ENCODE peak calls at places on chromosome 20, in seven cellular contexts. X is nephron progenitor cell, Z is heart left ventricle, W is upper lobe of left lung, R is fibroblast of mammary gland, A is heart right ventricle, Q is GM12865. J is an unnamed sample.

GRCh38 chr20:32971703-32972161 is 32.5 kb downstream of the SUN5 start:
- DNase-seq in R (no peak), Z (no peak), Q (peak; percentile 47), A (no peak), X (peak; percentile 34), W (no peak), J (no peak)

GRCh38 chr20:2006452-2007381 is 12.9 kb upstream of the PDYN start:
- DNase-seq in X (peak; percentile 51), W (peak; percentile 32), Z (no peak), Q (peak; percentile 50), R (peak; percentile 84), A (peak; percentile 8), J (no peak)

GRCh38 chr20:51586005-51586440 is 43.5 kb upstream of the NFATC2 start:
- DNase-seq in Q (no peak), X (no peak), W (no peak), Z (no peak), R (peak; percentile 97), A (no peak), J (no peak)

GRCh38 chr20:43543138-43543537 is 15.7 kb upstream of the SGK2 start:
- DNase-seq in X (no peak), R (no peak), Z (no peak), A (no peak), W (no peak), Q (peak; percentile 14), J (no peak)

GRCh38 chr20:38228436-38228835 is 32.1 kb downstream of the KIAA1755 start:
- DNase-seq in X (no peak), W (no peak), A (no peak), Z (no peak), R (no peak), Q (no peak), J (no peak)

GRCh38 chr20:58011947-58012610 is 216.4 kb downstream of the ANKRD60 start:
- DNase-seq in A (no peak), R (no peak), Q (no peak), X (no peak), Z (no peak), W (no peak), J (no peak)

GRCh38 chr20:46084805-46085792 is 4.7 kb downstream of the NCOA5 start:
- DNase-seq in X (no peak), Q (no peak), A (no peak), W (peak; percentile 36), R (peak; percentile 68), Z (no peak), J (no peak)

GRCh38 chr20:1417273-1417672 is 24.4 kb upstream of the FKBP1A start:
- DNase-seq in Q (no peak), Z (no peak), X (no peak), R (peak; percentile 71), A (no peak), W (no peak), J (no peak)

GRCh38 chr20:47350181-47350550 is 6.3 kb downstream of the ZMYND8 start:
- DNase-seq in R (no peak), W (no peak), X (no peak), Z (no peak), A (no peak), Q (peak; percentile 54), J (no peak)

GRCh38 chr20:40072907-40073306 is 616.1 kb downstream of the MAFB start:
- DNase-seq in A (no peak), R (no peak), W (no peak), X (no peak), Z (no peak), Q (no peak), J (no peak)

GRCh38 chr20:42700423-42700822 is 489.3 kb downstream of the PTPRT start:
- DNase-seq in W (no peak), A (no peak), X (no peak), Q (no peak), Z (no peak), R (no peak), J (no peak)

GRCh38 chr20:20327756-20328155 is 40.1 kb upstream of the INSM1 start:
- DNase-seq in Z (no peak), X (no peak), R (peak; percentile 16), A (no peak), Q (no peak), W (no peak), J (no peak)

GRCh38 chr20:37686762-37687477 is 6.9 kb upstream of the CTNNBL1 start:
- DNase-seq in Q (no peak), Z (no peak), W (no peak), R (peak; percentile 64), X (no peak), A (no peak), J (no peak)

GRCh38 chr20:46694484-46694883 is 5.2 kb upstream of the TP53RK start:
- DNase-seq in A (no peak), Z (no peak), X (no peak), R (peak; percentile 78), Q (peak; percentile 61), W (no peak), J (no peak)

GRCh38 chr20:23151008-23151703 is 65.0 kb upstream of the CD93 start:
- DNase-seq in X (no peak), Z (no peak), R (no peak), A (no peak), W (no peak), Q (no peak), J (no peak)
- TF ChIP-seq CTCF in X (no peak), Z (no peak), R (no peak), A (no peak), W (no peak), Q (no peak), J (no peak)

GRCh38 chr20:17856837-17857605 is 111.6 kb downstream of the SNX5 start:
- DNase-seq in R (no peak), W (no peak), A (no peak), X (no peak), Q (peak; percentile 27), Z (no peak), J (no peak)

GRCh38 chr20:17852323-17852722 is 116.3 kb downstream of the SNX5 start:
- DNase-seq in A (no peak), W (no peak), Q (no peak), R (no peak), X (no peak), Z (no peak), J (no peak)

GRCh38 chr20:17856024-17856564 is 112.5 kb downstream of the SNX5 start:
- DNase-seq in X (no peak), Z (no peak), Q (peak; percentile 96), A (no peak), W (no peak), R (no peak), J (no peak)

GRCh38 chr20:17857639-17858449 is 110.8 kb downstream of the SNX5 start:
- DNase-seq in X (no peak), A (no peak), Z (no peak), R (no peak), W (no peak), Q (no peak), J (no peak)

GRCh38 chr20:17854307-17854903 is 114.2 kb downstream of the SNX5 start:
- DNase-seq in Q (peak; percentile 65), A (peak; percentile 77), W (peak; percentile 54), R (peak; percentile 54), Z (no peak), X (peak; percentile 44), J (no peak)
- TF ChIP-seq CTCF in Q (no peak), A (no peak), W (no peak), R (no peak), Z (no peak), X (no peak), J (no peak)

GRCh38 chr20:62377064-62377461 is 9.8 kb upstream of the RPS21 start:
- DNase-seq in X (no peak), W (no peak), Q (no peak), Z (no peak), A (no peak), R (no peak), J (no peak)

GRCh38 chr20:62374431-62375152 is 7.5 kb upstream of the LAMA5 start:
- DNase-seq in A (no peak), R (no peak), X (no peak), Q (no peak), W (no peak), Z (no peak), J (no peak)

GRCh38 chr20:62377615-62378085 is 9.3 kb upstream of the RPS21 start:
- DNase-seq in W (no peak), Q (no peak), R (no peak), A (no peak), Z (peak; percentile 65), X (no peak), J (no peak)

GRCh38 chr20:62378215-62378614 is 8.7 kb upstream of the RPS21 start:
- DNase-seq in W (no peak), Z (no peak), R (no peak), X (no peak), A (no peak), Q (no peak), J (no peak)

DNA sequence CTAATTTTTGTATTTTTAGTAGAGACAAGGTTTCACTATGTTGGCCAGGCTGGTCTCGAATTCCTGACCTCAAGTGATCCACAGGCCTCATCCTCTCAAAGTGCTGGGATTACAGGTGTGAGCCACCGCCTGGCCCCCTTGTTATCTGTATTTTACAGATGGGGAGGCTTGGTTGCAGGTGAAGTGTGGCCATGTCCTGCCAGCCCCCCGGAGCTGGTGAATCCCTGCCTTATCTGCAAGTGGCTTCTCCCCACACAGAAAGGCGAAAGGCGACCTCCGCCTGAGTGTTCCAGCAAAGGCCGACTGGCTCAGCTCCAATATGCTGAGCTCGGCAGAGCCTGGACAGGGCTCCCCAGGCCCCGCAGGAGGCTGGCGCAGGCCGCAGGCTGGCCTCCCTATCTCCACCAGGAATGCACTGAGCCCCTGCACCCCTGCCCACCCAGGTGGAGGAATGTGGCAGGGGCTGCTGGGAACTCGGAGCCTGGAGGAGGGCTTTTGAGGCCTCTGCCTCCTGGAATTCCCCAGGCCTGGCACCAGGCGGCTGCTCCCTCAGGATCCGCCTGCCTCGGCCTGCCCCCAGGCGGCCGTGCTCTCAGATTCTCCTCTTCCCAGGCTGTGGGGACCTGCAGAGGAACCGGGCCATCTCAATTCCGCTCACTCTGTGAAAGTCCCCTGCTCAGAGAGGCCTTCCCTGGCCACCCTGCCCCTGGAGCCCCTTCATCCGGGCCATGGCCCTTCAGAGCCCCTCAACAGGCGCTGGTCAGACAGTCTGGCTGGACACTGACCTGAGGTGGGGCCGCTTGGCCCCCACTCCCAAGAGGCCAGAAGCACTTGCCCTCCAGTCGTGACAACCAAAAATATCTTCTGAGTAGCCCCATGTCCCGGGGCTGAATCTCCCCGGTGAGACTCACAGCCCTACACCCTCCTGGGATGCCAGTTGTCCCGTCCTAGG is 9.3 kb upstream of the LAMA5 start:
- DNase-seq in A (peak; percentile 52), Z (peak; percentile 77), W (peak; percentile 67), R (peak; percentile 29), Q (no peak), X (peak; percentile 70), J (peak; percentile 64)
- TF ChIP-seq CTCF in A (peak; percentile 30), Z (peak; percentile 61), W (peak; percentile 73), R (peak; percentile 36), Q (no peak), X (peak; percentile 37), J (peak; percentile 57)

DNA sequence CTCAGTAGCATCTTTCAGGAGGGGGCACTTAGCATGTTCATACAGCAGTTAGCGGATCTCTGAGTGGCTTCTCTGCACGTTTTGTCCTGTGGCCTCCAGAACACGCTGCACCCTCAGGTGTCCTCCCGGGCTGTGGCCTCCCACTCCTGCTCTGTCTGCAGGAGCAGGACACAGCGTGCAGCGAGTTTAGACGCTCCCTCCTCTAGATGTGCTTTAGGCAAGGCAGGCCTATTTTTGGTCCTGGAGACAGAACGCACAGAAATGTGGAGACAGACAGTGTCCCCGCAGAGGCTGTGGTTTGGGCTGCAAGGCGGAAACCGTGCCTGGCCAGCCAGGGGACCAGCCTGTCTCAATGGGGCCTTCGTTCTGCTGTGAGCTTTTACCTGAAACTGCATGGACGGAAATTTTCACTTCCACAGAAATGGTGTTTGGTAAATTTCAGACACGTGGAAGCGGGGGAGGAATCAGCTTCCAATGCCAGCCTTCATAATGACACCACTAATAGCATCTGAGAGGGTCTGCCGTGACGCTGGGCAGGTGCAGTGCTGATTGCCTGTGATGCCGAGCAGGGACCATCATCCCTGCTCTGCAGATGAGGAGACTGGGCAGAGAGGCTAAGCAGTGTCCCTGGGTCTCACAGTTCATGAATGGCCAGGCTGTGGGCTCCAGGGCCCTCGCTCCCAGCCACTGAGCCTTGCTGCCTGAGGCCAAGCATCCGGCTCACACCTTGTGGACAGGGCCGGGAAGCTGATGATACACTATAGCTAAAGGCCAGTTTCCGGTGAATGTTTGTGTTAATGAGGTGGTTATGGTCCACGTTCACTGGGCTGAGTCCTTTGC is 120.9 kb downstream of the SYCP2 start:
- DNase-seq in Z (no peak), A (no peak), Q (no peak), X (no peak), R (no peak), W (no peak), J (no peak)
- TF ChIP-seq CTCF in Z (no peak), A (no peak), Q (no peak), X (no peak), R (no peak), W (no peak), J (no peak)

J was measured in progenitor cell of endocrine pancreas.